ENCODE peak calls at places on chromosomes 16 and 17, in six cellular contexts. F is stomach, D is mammary epithelial cell, G is lung, Y is OCI-LY7, O is fibroblast of lung. H is an unnamed sample.

GRCh38 chr17:70365098-70365583 is 195.8 kb downstream of the KCNJ2 start:
- DNase-seq in O (peak), D (peak), G (no peak), F (no peak), Y (no peak), H (peak)

GRCh38 chr17:13600475-13601316 is 1.0 kb downstream of the HS3ST3A1 start:
- DNase-seq in Y (no peak), F (no peak), D (no peak), O (peak), G (no peak), H (no peak)

GRCh38 chr17:4584125-4584834 is at the start of gene SMTNL2:
- DNase-seq in D (no peak), O (no peak), Y (no peak), G (no peak), F (no peak), H (no peak)

GRCh38 chr17:68368387-68368786 is 77.1 kb downstream of the ARSG start:
- DNase-seq in O (no peak), F (no peak), G (no peak), Y (no peak), D (no peak), H (no peak)

GRCh38 chr16:9807302-9807701 is 374.9 kb downstream of the GRIN2A start:
- DNase-seq in F (no peak), O (no peak), D (no peak), G (no peak), Y (no peak), H (no peak)

GRCh38 chr16:9081183-9081582 is 10.3 kb upstream of the HAPSTR1 start:
- DNase-seq in O (no peak), F (no peak), Y (no peak), G (no peak), D (no peak), H (no peak)

GRCh38 chr16:28156031-28156680 is 55.6 kb downstream of the XPO6 start:
- DNase-seq in Y (no peak), O (no peak), D (no peak), F (no peak), G (no peak), H (no peak)

GRCh38 chr17:2647961-2648360 is 54.5 kb downstream of the PAFAH1B1 start:
- DNase-seq in Y (no peak), G (no peak), D (no peak), O (no peak), F (no peak), H (no peak)

GRCh38 chr16:20300312-20301097 is 26.8 kb downstream of the GP2 start:
- DNase-seq in D (peak), G (peak), O (peak), F (peak), Y (peak), H (peak)
- TF ChIP-seq CTCF in D (peak), G (peak), O (peak), F (peak), Y (peak), H (peak)

DNA sequence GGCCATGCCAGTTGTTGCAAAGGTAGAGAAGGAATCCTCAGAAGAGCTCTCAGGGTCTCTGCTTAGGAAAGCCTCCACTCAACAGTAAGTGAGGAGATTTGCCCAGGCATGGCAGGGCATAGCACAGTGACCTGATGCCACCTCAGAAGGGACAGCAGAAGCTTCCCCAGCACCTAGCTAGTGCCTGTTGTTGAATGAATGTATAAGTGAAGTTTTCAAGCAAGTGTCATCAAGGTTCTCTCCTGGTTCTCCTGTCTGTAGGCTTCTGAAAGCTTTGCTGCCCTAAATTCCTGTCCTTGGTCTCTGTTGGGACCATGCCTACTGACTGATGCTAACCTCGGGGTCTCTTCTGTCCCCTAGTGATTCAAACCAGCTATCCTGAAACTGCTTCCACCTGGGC is 114.9 kb upstream of the TBX2 start:
- DNase-seq in F (no peak), Y (no peak), O (no peak), G (no peak), D (no peak), H (no peak)
- H3K4me3 ChIP-seq in F (no peak), Y (no peak), O (no peak), G (no peak), D (no peak), H (no peak)

DNA sequence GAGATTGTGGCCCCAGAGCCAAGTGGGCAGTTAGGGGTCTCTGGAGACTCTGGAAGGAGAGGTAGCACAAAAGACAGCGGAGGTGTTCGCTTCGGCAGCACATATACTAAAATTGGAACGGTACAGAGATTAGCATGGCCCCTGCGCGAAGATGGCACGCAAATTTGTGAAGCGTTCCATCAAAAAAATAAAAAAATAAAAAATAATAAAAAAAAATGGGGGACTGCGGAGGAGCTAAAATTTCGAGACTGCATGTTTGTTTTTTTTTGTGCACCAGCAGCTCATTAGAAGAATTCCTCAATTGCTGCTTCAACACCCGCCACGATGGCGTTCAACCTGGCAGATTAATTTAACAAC is 39.1 kb downstream of the IGF2BP1 start:
- DNase-seq in F (no peak), G (no peak), D (no peak), O (no peak), Y (no peak), H (no peak)
- TF ChIP-seq CTCF in F (no peak), G (no peak), D (no peak), O (no peak), Y (peak), H (no peak)

GRCh38 chr17:44826123-44826790 is 3.8 kb downstream of the GJC1 start:
- DNase-seq in D (no peak), F (no peak), Y (no peak), O (no peak), G (no peak), H (no peak)

GRCh38 chr17:44820631-44821196 is 9.4 kb downstream of the GJC1 start:
- DNase-seq in Y (no peak), D (peak), O (peak), F (no peak), G (no peak), H (peak)
- H3K4me3 ChIP-seq in Y (no peak), D (peak), O (peak), F (no peak), G (no peak), H (peak)

GRCh38 chr16:2054543-2055245 is 6.9 kb downstream of the TSC2 start:
- DNase-seq in G (no peak), F (peak), D (no peak), Y (no peak), O (no peak), H (no peak)

GRCh38 chr16:2056077-2056476 is 8.3 kb downstream of the TSC2 start:
- DNase-seq in F (no peak), D (no peak), G (no peak), Y (no peak), O (no peak), H (peak)

GRCh38 chr16:2057438-2057837 is 9.7 kb downstream of the TSC2 start:
- DNase-seq in G (no peak), Y (no peak), D (no peak), O (no peak), F (no peak), H (no peak)

GRCh38 chr16:2058901-2059300 is 11.1 kb downstream of the TSC2 start:
- DNase-seq in F (no peak), O (no peak), G (no peak), Y (no peak), D (no peak), H (no peak)

GRCh38 chr16:2056681-2057407 is 9.1 kb downstream of the TSC2 start:
- DNase-seq in D (no peak), F (no peak), O (no peak), G (no peak), Y (no peak), H (peak)
- TF ChIP-seq CTCF in D (peak), F (no peak), O (no peak), G (no peak), Y (peak), H (peak)

GRCh38 chr17:42042598-42043319 is 7.6 kb downstream of the C17orf113 start:
- DNase-seq in G (no peak), D (no peak), F (no peak), O (no peak), Y (no peak), H (no peak)

GRCh38 chr17:42040818-42041217 is 9.6 kb downstream of the C17orf113 start:
- DNase-seq in D (no peak), O (no peak), F (no peak), Y (no peak), G (no peak), H (no peak)

GRCh38 chr17:42041619-42042018 is 8.8 kb downstream of the C17orf113 start:
- DNase-seq in D (no peak), O (no peak), Y (no peak), G (no peak), F (no peak), H (no peak)

GRCh38 chr17:42038221-42038973 is 12.0 kb downstream of the C17orf113 start:
- DNase-seq in G (no peak), F (no peak), O (no peak), Y (no peak), D (no peak), H (no peak)

GRCh38 chr17:42039794-42040763 is 10.3 kb downstream of the C17orf113 start:
- DNase-seq in O (no peak), D (no peak), F (no peak), Y (no peak), G (no peak), H (no peak)
- H3K4me3 ChIP-seq in O (no peak), D (no peak), F (peak), Y (no peak), G (no peak), H (no peak)

GRCh38 chr16:4474192-4474961 is at the start of gene NMRAL1:
- DNase-seq in G (peak), F (peak), O (peak), D (peak), Y (peak), H (peak)

GRCh38 chr16:4481965-4482364 is 5.8 kb downstream of the HMOX2 start:
- DNase-seq in F (no peak), G (no peak), O (no peak), Y (no peak), D (no peak), H (no peak)

GRCh38 chr16:4475880-4476790 is at the start of gene HMOX2:
- DNase-seq in D (peak), O (peak), Y (peak), G (peak), F (peak), H (peak)

GRCh38 chr16:4481526-4481925 is 5.3 kb downstream of the HMOX2 start:
- DNase-seq in O (no peak), G (no peak), D (no peak), Y (no peak), F (no peak), H (no peak)

DNA sequence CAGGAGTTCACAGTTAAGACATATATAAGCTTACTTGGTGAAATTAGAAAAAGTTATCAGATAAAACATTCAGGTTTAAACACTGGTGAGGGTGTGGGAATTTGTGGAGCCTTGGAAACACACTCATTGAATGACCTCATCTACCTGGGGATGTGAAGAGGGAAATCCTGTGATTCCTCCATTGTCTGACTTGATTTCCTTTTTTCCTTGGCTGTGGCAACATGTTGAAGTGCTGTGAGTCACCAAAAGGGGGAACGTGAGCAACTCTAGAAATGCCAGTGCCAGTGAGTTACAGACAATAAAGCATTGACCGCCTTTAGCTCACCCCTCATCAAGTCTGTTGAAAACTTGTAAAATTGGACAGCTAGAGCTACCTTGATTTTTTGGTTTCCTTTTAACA is 1.8 kb downstream of the HMOX2 start:
- DNase-seq in O (peak), D (peak), Y (peak), G (no peak), F (no peak), H (peak)
- TF ChIP-seq CTCF in O (peak), D (no peak), Y (peak), G (no peak), F (no peak), H (peak)

DNA sequence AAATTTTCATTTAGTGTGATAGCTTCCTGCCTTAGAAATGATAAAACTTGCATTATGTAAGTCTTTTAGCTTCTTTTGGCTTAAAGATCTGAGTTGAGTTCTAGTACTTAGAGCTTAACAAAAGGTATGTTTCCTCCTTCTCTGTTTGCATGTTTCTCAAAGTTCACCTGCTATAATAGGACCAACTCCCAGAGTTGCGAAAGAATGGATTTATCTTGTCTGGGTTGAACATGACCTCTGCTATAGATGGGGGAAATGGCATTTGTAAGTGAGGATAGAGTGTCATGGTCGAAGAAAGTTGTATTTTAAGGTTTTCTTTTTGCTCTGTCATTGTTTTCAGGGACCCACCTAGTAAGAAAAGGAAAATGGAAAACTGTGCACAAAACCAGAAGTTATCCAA is 7.2 kb downstream of the ATMIN start:
- DNase-seq in F (no peak), O (no peak), G (no peak), D (no peak), Y (no peak), H (no peak)
- H3K4me3 ChIP-seq in F (no peak), O (no peak), G (no peak), D (no peak), Y (no peak), H (no peak)

GRCh38 chr16:47460755-47461597 is at the start of the genes ITFG1 and PHKB:
- DNase-seq in G (peak), D (peak), O (peak), F (peak), Y (peak), H (peak)
- TF ChIP-seq CTCF in G (no peak), D (no peak), O (no peak), F (no peak), Y (peak), H (no peak)

GRCh38 chr17:77637807-77638182 is 320.7 kb upstream of the TNRC6C start:
- DNase-seq in O (no peak), Y (no peak), G (no peak), D (no peak), F (no peak), H (no peak)
- H3K4me3 ChIP-seq in O (no peak), Y (no peak), G (no peak), D (no peak), F (no peak), H (no peak)

H was measured in fibroblast of pulmonary artery.